ENCODE peak calls at places on chromosomes 5 and 9, in nine cellular contexts. O, W, N, Y, S, L, R, I and G are unnamed samples. For H3K27me3, the result is how much of the 10 kb centered on the place peaks cover.

GRCh38 chr9:97889941-97890557 is 32.3 kb downstream of the TRMO start:
- DNase-seq in S (no peak), Y (peak), O (no peak), N (peak), I (no peak), W (peak), R (no peak), L (no peak), G (no peak)

GRCh38 chr5:65483474-65484346 is 2.0 kb upstream of the ADAMTS6 start:
- DNase-seq in S (no peak), O (no peak), L (peak), N (no peak), I (no peak), Y (no peak), W (no peak), R (no peak), G (no peak)

GRCh38 chr5:109411627-109412026 is 1.9 kb upstream of the PJA2 start:
- DNase-seq in W (no peak), O (no peak), I (no peak), R (no peak), S (no peak), Y (no peak), L (peak), N (no peak), G (no peak)

GRCh38 chr5:131640043-131640856 is 5.2 kb upstream of the RAPGEF6 start:
- DNase-seq in R (no peak), I (no peak), N (no peak), O (no peak), Y (no peak), W (no peak), S (no peak), L (peak), G (no peak)

GRCh38 chr5:151257731-151258715 is 5.0 kb downstream of the GM2A start:
- DNase-seq in Y (peak), R (no peak), L (no peak), S (no peak), W (no peak), N (no peak), I (no peak), O (no peak), G (no peak)

GRCh38 chr9:136283291-136284235 is 20.3 kb downstream of the CCDC187 start:
- DNase-seq in L (peak), I (peak), Y (peak), N (peak), O (peak), R (peak), S (peak), W (peak), G (peak)

GRCh38 chr9:137320555-137321384 is 18.7 kb upstream of the NRARP start:
- DNase-seq in S (peak), R (no peak), N (peak), W (no peak), L (no peak), I (no peak), O (peak), Y (no peak), G (peak)

GRCh38 chr9:106961623-106962022 is 98.7 kb downstream of the ZNF462 start:
- DNase-seq in Y (no peak), W (no peak), S (no peak), L (peak), O (no peak), I (no peak), R (no peak), N (no peak), G (no peak)

GRCh38 chr5:80109549-80110478 is 74.7 kb downstream of the THBS4 start:
- DNase-seq in L (no peak), I (no peak), W (no peak), N (no peak), O (peak), R (no peak), Y (no peak), S (no peak), G (no peak)

GRCh38 chr5:61623401-61624069 is 291.5 kb downstream of the ZSWIM6 start:
- DNase-seq in N (peak), O (no peak), L (peak), S (no peak), R (no peak), Y (no peak), W (no peak), I (no peak), G (no peak)

GRCh38 chr5:72137826-72138409 is 30.6 kb downstream of the MAP1B start:
- DNase-seq in O (no peak), R (no peak), I (no peak), W (no peak), S (no peak), L (no peak), N (no peak), Y (no peak), G (no peak)

GRCh38 chr5:87048156-87048555 is 219.5 kb upstream of the RASA1 start:
- DNase-seq in I (no peak), W (no peak), O (no peak), R (no peak), N (no peak), Y (no peak), S (no peak), L (no peak), G (no peak)

GRCh38 chr5:122493091-122493775 is 181.2 kb downstream of the SNCAIP start:
- DNase-seq in I (no peak), O (peak), N (no peak), L (no peak), W (no peak), S (peak), Y (peak), R (peak), G (no peak)

GRCh38 chr9:87137718-87138117 is 190.4 kb upstream of the GAS1 start:
- DNase-seq in L (no peak), O (no peak), I (no peak), W (no peak), R (no peak), S (no peak), Y (no peak), N (no peak), G (no peak)

GRCh38 chr5:123690821-123691220 is 178.8 kb downstream of the CSNK1G3 start:
- DNase-seq in L (peak), N (no peak), O (no peak), R (no peak), S (no peak), Y (no peak), I (no peak), W (no peak), G (no peak)

GRCh38 chr9:123425261-123425821 is 69.3 kb downstream of the CRB2 start:
- DNase-seq in S (no peak), Y (peak), O (no peak), R (no peak), L (no peak), N (no peak), I (no peak), W (no peak), G (peak)

GRCh38 chr9:93198117-93198838 is 14.3 kb downstream of the WNK2 start:
- DNase-seq in O (no peak), Y (no peak), W (no peak), I (no peak), S (peak), L (no peak), R (no peak), N (no peak), G (no peak)

GRCh38 chr9:109012876-109013677 is at the start of gene CTNNAL1:
- DNase-seq in O (peak), W (peak), L (peak), I (peak), Y (peak), S (peak), N (peak), R (peak), G (peak)

GRCh38 chr5:135220394-135221186 is 178.4 kb downstream of the MACROH2A1 start:
- DNase-seq in L (no peak), Y (no peak), N (no peak), O (no peak), S (no peak), W (no peak), R (no peak), I (no peak), G (no peak)

GRCh38 chr9:224540-225520 is 10.2 kb downstream of the DOCK8 start:
- DNase-seq in R (no peak), N (no peak), L (no peak), Y (no peak), W (no peak), S (no peak), I (no peak), O (no peak), G (no peak)

GRCh38 chr9:136554870-136555269 is 9.0 kb upstream of the NOTCH1 start:
- DNase-seq in S (no peak), Y (no peak), R (no peak), I (no peak), N (no peak), L (no peak), O (no peak), W (no peak), G (no peak)

GRCh38 chr5:80282054-80282453 is 26.2 kb upstream of the SERINC5 start:
- DNase-seq in R (no peak), W (no peak), I (no peak), N (no peak), L (no peak), Y (peak), S (no peak), O (no peak), G (no peak)

GRCh38 chr9:127522727-127523126 is 71.4 kb downstream of the LRSAM1 start:
- DNase-seq in R (no peak), W (no peak), O (no peak), N (no peak), Y (no peak), L (no peak), S (peak), I (no peak), G (no peak)

GRCh38 chr9:127523312-127523851 is 72.1 kb downstream of the LRSAM1 start:
- DNase-seq in L (peak), W (no peak), I (no peak), O (no peak), R (no peak), Y (no peak), S (peak), N (no peak), G (no peak)

GRCh38 chr9:127520941-127521918 is 69.9 kb downstream of the LRSAM1 start:
- DNase-seq in R (no peak), L (peak), Y (peak), I (no peak), S (peak), O (no peak), N (peak), W (no peak), G (no peak)

GRCh38 chr9:127519301-127520166 is 68.2 kb downstream of the LRSAM1 start:
- DNase-seq in S (peak), L (peak), N (no peak), R (no peak), O (no peak), W (no peak), I (no peak), Y (peak), G (no peak)

GRCh38 chr9:127521919-127522304 is 70.6 kb downstream of the LRSAM1 start:
- DNase-seq in W (no peak), O (peak), R (peak), S (peak), L (no peak), I (no peak), N (no peak), Y (no peak), G (no peak)
- H3K27ac ChIP-seq in W (no peak), O (peak), R (peak), S (peak), L (peak), I (peak), N (peak), Y (peak), G (no peak)

GRCh38 chr5:137592317-137592716 is 93.2 kb upstream of the SPOCK1 start:
- DNase-seq in S (no peak), Y (no peak), I (no peak), R (no peak), O (no peak), L (no peak), W (no peak), N (no peak), G (no peak)
- H3K27me3 ChIP-seq in S (under half), Y (under half), I (under half), R (under half), O (under half), L (under half), W (under half), N (under half), G (under half)

GRCh38 chr9:13186774-13187173 is 92.7 kb downstream of the MPDZ start:
- DNase-seq in S (no peak), R (no peak), W (no peak), I (no peak), L (no peak), Y (no peak), O (no peak), N (no peak), G (no peak)

GRCh38 chr9:13175732-13176131 is 103.8 kb downstream of the MPDZ start:
- DNase-seq in Y (no peak), R (no peak), I (no peak), N (no peak), O (no peak), W (no peak), L (no peak), S (no peak), G (no peak)

GRCh38 chr9:13186091-13186490 is 93.4 kb downstream of the MPDZ start:
- DNase-seq in R (no peak), Y (no peak), I (no peak), S (no peak), L (no peak), N (no peak), W (no peak), O (no peak), G (no peak)

GRCh38 chr9:13181652-13182051 is 97.8 kb downstream of the MPDZ start:
- DNase-seq in R (no peak), O (no peak), S (no peak), Y (no peak), W (no peak), I (no peak), L (no peak), N (no peak), G (no peak)
- H3K4me3 ChIP-seq in R (no peak), O (no peak), S (no peak), Y (no peak), W (no peak), I (no peak), L (no peak), N (no peak), G (no peak)

GRCh38 chr5:172640822-172641358 is at the start of gene NEURL1B:
- DNase-seq in S (peak), N (peak), L (no peak), W (no peak), O (peak), I (no peak), Y (peak), R (peak), G (peak)
- H3K27ac ChIP-seq in S (peak), N (peak), L (no peak), W (no peak), O (peak), I (no peak), Y (peak), R (peak), G (peak)

GRCh38 chr9:7869340-7869739 is 69.8 kb upstream of the DMAC1 start:
- DNase-seq in O (no peak), R (no peak), S (no peak), L (no peak), Y (no peak), W (no peak), I (no peak), N (no peak), G (no peak)

GRCh38 chr9:7871977-7872730 is 72.6 kb upstream of the DMAC1 start:
- DNase-seq in I (no peak), Y (no peak), S (no peak), R (no peak), L (no peak), O (no peak), N (no peak), W (no peak), G (no peak)
- H3K27me3 ChIP-seq in I (under half), Y (under half), S (under half), R (under half), L (under half), O (under half), N (under half), W (under half), G (under half)

GRCh38 chr5:100790170-100790665 is 112.9 kb downstream of the ST8SIA4 start:
- DNase-seq in N (no peak), W (no peak), I (peak), O (no peak), R (no peak), Y (no peak), L (no peak), S (no peak), G (no peak)
- H3K4me3 ChIP-seq in N (no peak), W (no peak), I (no peak), O (no peak), R (no peak), Y (no peak), L (no peak), S (no peak), G (no peak)

DNA sequence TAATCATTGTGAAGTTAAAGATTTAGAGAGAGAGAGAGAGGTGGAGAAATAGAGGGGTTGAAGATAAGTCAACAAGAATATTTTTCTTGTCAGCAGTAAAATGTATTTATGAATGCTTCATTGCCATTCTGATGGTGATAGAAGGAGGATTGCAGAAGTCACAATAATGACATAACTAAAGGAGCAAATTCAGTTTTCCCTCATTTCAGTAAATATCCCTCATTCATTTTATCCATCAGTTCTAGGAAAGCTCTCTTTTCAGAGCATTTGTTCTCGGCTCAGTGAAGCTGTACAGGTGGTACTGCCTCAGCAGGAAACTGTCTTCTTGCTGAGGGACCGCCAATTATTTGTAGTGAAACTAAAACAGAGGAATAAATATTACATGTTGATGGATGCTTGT is 681.4 kb downstream of the CETN3 start:
- DNase-seq in R (no peak), L (no peak), S (no peak), O (no peak), N (no peak), W (no peak), Y (no peak), I (no peak), G (no peak)
- H3K27ac ChIP-seq in R (no peak), L (no peak), S (no peak), O (no peak), N (no peak), W (no peak), Y (no peak), I (no peak), G (peak)

DNA sequence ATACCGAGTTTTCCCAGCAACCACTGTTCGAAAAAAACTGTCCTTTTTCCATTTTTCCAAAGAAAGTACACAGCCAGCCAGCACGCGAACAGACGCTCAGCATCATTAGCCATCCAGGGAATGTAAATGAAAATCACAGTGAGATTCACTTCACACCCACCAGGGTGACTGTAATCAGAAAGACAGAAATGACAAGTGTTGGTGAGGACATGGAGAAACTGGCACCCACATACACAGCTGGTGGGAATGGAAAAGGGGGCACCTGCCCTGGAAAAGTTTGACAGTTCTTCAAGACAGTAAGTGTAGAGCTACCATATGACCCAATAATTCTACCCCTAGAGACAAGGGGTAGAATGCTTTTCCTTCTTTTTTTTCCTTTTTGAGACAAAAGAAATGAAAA is 25.0 kb upstream of the NCS1 start:
- DNase-seq in I (no peak), O (no peak), W (no peak), Y (no peak), S (no peak), R (no peak), N (no peak), L (no peak), G (no peak)
- H3K27me3 ChIP-seq in I (under half), O (under half), W (under half), Y (under half), S (under half), R (under half), N (under half), L (under half), G (under half)

GRCh38 chr5:32996336-32996735 is 285.2 kb downstream of the NPR3 start:
- DNase-seq in W (no peak), I (no peak), O (no peak), Y (no peak), L (no peak), N (no peak), R (no peak), S (no peak), G (no peak)

GRCh38 chr5:32989815-32990214 is 278.7 kb downstream of the NPR3 start:
- DNase-seq in Y (no peak), O (no peak), I (no peak), S (no peak), R (no peak), N (no peak), L (no peak), W (no peak), G (no peak)

GRCh38 chr5:32990593-32991415 is 279.7 kb downstream of the NPR3 start:
- DNase-seq in I (no peak), O (no peak), Y (no peak), R (no peak), L (no peak), S (no peak), N (no peak), W (no peak), G (no peak)

DNA sequence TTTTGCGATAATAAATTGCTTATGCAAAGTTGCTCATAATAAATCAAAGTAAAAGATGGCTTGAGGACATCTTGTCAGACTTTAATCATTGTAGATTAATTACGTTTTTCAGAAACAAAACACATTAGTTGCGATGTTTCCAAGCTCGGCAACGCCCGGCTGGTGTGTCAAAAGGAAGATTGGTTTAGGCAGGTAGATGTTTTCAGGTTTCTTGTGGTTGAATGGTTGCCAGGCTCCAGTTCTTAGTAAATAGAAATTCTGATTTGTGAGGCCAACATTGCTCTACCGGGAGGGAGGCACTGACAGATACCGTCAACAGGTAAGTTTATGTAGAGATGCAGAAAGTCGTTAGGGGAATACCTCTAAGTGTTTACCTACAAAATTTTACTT is 280.3 kb downstream of the NPR3 start:
- DNase-seq in I (no peak), L (no peak), N (no peak), O (no peak), S (no peak), R (no peak), Y (no peak), W (no peak), G (no peak)
- H3K4me3 ChIP-seq in I (no peak), L (no peak), N (no peak), O (no peak), S (no peak), R (no peak), Y (no peak), W (no peak), G (no peak)